ENCODE peak calls at places on chromosomes 4 and X, in eight cellular contexts. O is D341Med; I is iris pigment epithelial cell; U is GM03348; J is activated CD4-positive, alpha-beta T cell treated with anti-CD3 and anti-CD28 coated beads for 24 hours; Q is ELF-1; V is activated B cell treated with CpG ODN at 0.5 μM for 24 hours; B is left cardiac atrium. G is an unnamed sample.

GRCh38 chrX:130688360-130688759 is 214.6 kb downstream of the ENOX2 start:
- DNase-seq in O (no peak), I (no peak), U (no peak), J (no peak), Q (no peak), V (no peak), B (no peak), G (no peak)

GRCh38 chr4:106615407-106615945 is 246.9 kb upstream of the GIMD1 start:
- DNase-seq in O (no peak), I (no peak), U (no peak), J (no peak), Q (no peak), V (no peak), B (no peak), G (no peak)

GRCh38 chrX:20595928-20596550 is 329.3 kb upstream of the RPS6KA3 start:
- DNase-seq in O (no peak), I (no peak), U (peak), J (peak), Q (peak), V (no peak), B (no peak), G (no peak)

GRCh38 chr4:185909959-185910358 is 98.0 kb upstream of the SORBS2 start:
- DNase-seq in O (no peak), I (no peak), U (no peak), J (no peak), Q (no peak), V (no peak), B (no peak), G (peak)

GRCh38 chr4:16693040-16693506 is 205.4 kb downstream of the LDB2 start:
- DNase-seq in O (no peak), I (no peak), U (no peak), J (no peak), Q (no peak), V (no peak), B (no peak), G (no peak)

GRCh38 chr4:617644-618330 is 7.6 kb upstream of the PDE6B start:
- DNase-seq in O (no peak), I (no peak), U (no peak), J (no peak), Q (peak), V (no peak), B (no peak), G (no peak)

GRCh38 chr4:182216005-182216404 is 27.2 kb upstream of the TENM3 start:
- DNase-seq in O (no peak), I (no peak), U (no peak), J (no peak), Q (no peak), V (no peak), B (no peak), G (no peak)

GRCh38 chr4:5967783-5968182 is 50.4 kb downstream of the C4orf50 start:
- DNase-seq in O (no peak), I (no peak), U (no peak), J (no peak), Q (no peak), V (no peak), B (no peak), G (no peak)

GRCh38 chr4:144820115-144820514 is 174.2 kb downstream of the HHIP start:
- DNase-seq in O (no peak), I (peak), U (peak), J (no peak), Q (no peak), V (no peak), B (no peak), G (no peak)

GRCh38 chr4:176549161-176549865 is 229.5 kb downstream of the SPCS3 start:
- DNase-seq in O (no peak), I (peak), U (no peak), J (no peak), Q (no peak), V (no peak), B (no peak), G (no peak)

GRCh38 chr4:104429150-104429741 is 65.4 kb downstream of the CXXC4 start:
- DNase-seq in O (no peak), I (no peak), U (no peak), J (no peak), Q (no peak), V (no peak), B (no peak), G (peak)

GRCh38 chr4:159766241-159766640 is 663.4 kb downstream of the RAPGEF2 start:
- DNase-seq in O (no peak), I (no peak), U (no peak), J (no peak), Q (no peak), V (no peak), B (no peak), G (no peak)

GRCh38 chrX:41952102-41952501 is 28.7 kb upstream of the CASK start:
- DNase-seq in O (peak), I (no peak), U (no peak), J (no peak), Q (no peak), V (no peak), B (no peak), G (no peak)

GRCh38 chr4:4675636-4676035 is 133.8 kb upstream of the STX18 start:
- DNase-seq in O (no peak), I (no peak), U (no peak), J (no peak), Q (no peak), V (no peak), B (no peak), G (no peak)

GRCh38 chr4:41122775-41123174 is 91.6 kb downstream of the APBB2 start:
- DNase-seq in O (no peak), I (no peak), U (no peak), J (no peak), Q (peak), V (no peak), B (no peak), G (no peak)

GRCh38 chr4:184282251-184282713 is 64.6 kb upstream of the ENPP6 start:
- DNase-seq in O (no peak), I (no peak), U (no peak), J (no peak), Q (no peak), V (no peak), B (no peak), G (no peak)

GRCh38 chr4:8727546-8728510 is 135.3 kb downstream of the CPZ start:
- DNase-seq in O (no peak), I (no peak), U (no peak), J (no peak), Q (no peak), V (no peak), B (no peak), G (no peak)

GRCh38 chr4:174214102-174214878 is 69.2 kb downstream of the FBXO8 start:
- DNase-seq in O (peak), I (no peak), U (peak), J (no peak), Q (peak), V (no peak), B (peak), G (no peak)

GRCh38 chrX:127552571-127552970 is 499.6 kb downstream of the ACTRT1 start:
- DNase-seq in O (no peak), I (no peak), U (no peak), J (no peak), Q (peak), V (no peak), B (no peak), G (no peak)

GRCh38 chr4:113616443-113616842 is 145.1 kb downstream of the CAMK2D start:
- DNase-seq in O (no peak), I (peak), U (no peak), J (no peak), Q (no peak), V (no peak), B (no peak), G (no peak)

GRCh38 chr4:67558493-67558892 is at the start of gene STAP1:
- DNase-seq in O (no peak), I (no peak), U (no peak), J (no peak), Q (no peak), V (peak), B (no peak), G (no peak)

GRCh38 chr4:96786306-96786705 is 946.4 kb downstream of the PDHA2 start:
- DNase-seq in O (no peak), I (no peak), U (no peak), J (no peak), Q (peak), V (no peak), B (no peak), G (peak)

GRCh38 chr4:13876151-13876550 is 248.6 kb upstream of the BOD1L1 start:
- DNase-seq in O (no peak), I (peak), U (no peak), J (no peak), Q (no peak), V (no peak), B (no peak), G (no peak)

GRCh38 chr4:107037188-107037587 is 1.1 kb upstream of the DKK2 start:
- DNase-seq in O (peak), I (peak), U (peak), J (no peak), Q (peak), V (no peak), B (peak), G (peak)

GRCh38 chr4:47482326-47482725 is 2.7 kb upstream of the ATP10D start:
- DNase-seq in O (no peak), I (peak), U (peak), J (no peak), Q (no peak), V (no peak), B (no peak), G (no peak)

GRCh38 chrX:47311857-47312774 is 58.3 kb upstream of the ZNF157 start:
- DNase-seq in O (peak), I (peak), U (peak), J (peak), Q (peak), V (no peak), B (peak), G (peak)

GRCh38 chr4:140136509-140136908 is 17.5 kb downstream of the MAML3 start:
- DNase-seq in O (no peak), I (peak), U (peak), J (no peak), Q (no peak), V (no peak), B (no peak), G (no peak)

GRCh38 chrX:1502241-1502640 is 34.7 kb downstream of the P2RY8 start:
- DNase-seq in O (no peak), I (no peak), U (no peak), J (no peak), Q (no peak), V (peak), B (no peak), G (no peak)

GRCh38 chrX:41827886-41828285 is 95.5 kb downstream of the CASK start:
- DNase-seq in O (no peak), I (peak), U (peak), J (no peak), Q (no peak), V (no peak), B (no peak), G (peak)

GRCh38 chr4:138448169-138448568 is 206.0 kb upstream of the SLC7A11 start:
- DNase-seq in O (no peak), I (no peak), U (no peak), J (no peak), Q (no peak), V (no peak), B (no peak), G (no peak)

GRCh38 chr4:109801895-109802319 is at the start of gene CFI:
- DNase-seq in O (no peak), I (peak), U (peak), J (no peak), Q (no peak), V (no peak), B (no peak), G (no peak)

GRCh38 chr4:6909970-6910339 is 329 bp downstream of the TBC1D14 start:
- DNase-seq in O (no peak), I (no peak), U (no peak), J (no peak), Q (no peak), V (no peak), B (peak), G (no peak)

GRCh38 chrX:141701081-141701480 is 2.5 kb upstream of the SPANXD start:
- DNase-seq in O (no peak), I (peak), U (no peak), J (no peak), Q (no peak), V (no peak), B (no peak), G (peak)

GRCh38 chr4:26496207-26496783 is 6.0 kb upstream of the CCKAR start:
- DNase-seq in O (no peak), I (no peak), U (peak), J (no peak), Q (peak), V (no peak), B (no peak), G (peak)

GRCh38 chr4:8279321-8280157 is 10.0 kb downstream of the HTRA3 start:
- DNase-seq in O (no peak), I (no peak), U (no peak), J (no peak), Q (no peak), V (no peak), B (no peak), G (no peak)

GRCh38 chr4:79597266-79597665 is 189.2 kb upstream of the GK2 start:
- DNase-seq in O (no peak), I (peak), U (peak), J (no peak), Q (no peak), V (no peak), B (no peak), G (no peak)

GRCh38 chr4:89563431-89563830 is 255.8 kb upstream of the GPRIN3 start:
- DNase-seq in O (no peak), I (peak), U (no peak), J (no peak), Q (no peak), V (no peak), B (no peak), G (no peak)

GRCh38 chr4:59238212-59238611 is 1961.9 kb upstream of the ADGRL3 start:
- DNase-seq in O (no peak), I (no peak), U (no peak), J (no peak), Q (no peak), V (no peak), B (no peak), G (no peak)

GRCh38 chr4:175961604-175962003 is 104.0 kb upstream of the WDR17 start:
- DNase-seq in O (no peak), I (no peak), U (no peak), J (no peak), Q (no peak), V (no peak), B (no peak), G (no peak)

G was measured in HAP-1.